ENCODE peak calls at places on chromosome 16, in six cellular contexts. S, Y, B, C, D and A are unnamed samples. For H3K4me1, the result is how much of the 10 kb centered on the place peaks cover.

GRCh38 chr16:66189951-66190350 is 176.5 kb upstream of the CDH5 start:
- DNase-seq in S (no peak), Y (no peak), B (peak), C (peak), D (no peak), A (no peak)

GRCh38 chr16:50567651-50568050 is 19.5 kb downstream of the NKD1 start:
- DNase-seq in S (no peak), Y (no peak), B (no peak), C (no peak), D (no peak), A (no peak)

GRCh38 chr16:2333772-2334379 is 6.7 kb downstream of the ABCA3 start:
- DNase-seq in S (no peak), Y (no peak), B (no peak), C (peak), D (peak), A (no peak)

GRCh38 chr16:74888227-74888862 is 96.6 kb downstream of the WDR59 start:
- DNase-seq in S (no peak), Y (no peak), B (no peak), C (no peak), D (no peak), A (no peak)

GRCh38 chr16:4370570-4371480 is 823 bp upstream of the VASN start:
- DNase-seq in S (no peak), Y (no peak), B (peak), C (peak), D (no peak), A (no peak)

GRCh38 chr16:35234679-35235078 is 1775.3 kb downstream of the TP53TG3F start:
- DNase-seq in S (no peak), Y (no peak), B (no peak), C (no peak), D (no peak), A (no peak)

GRCh38 chr16:17827313-17827712 is 356.6 kb upstream of the XYLT1 start:
- DNase-seq in S (no peak), Y (no peak), B (peak), C (no peak), D (no peak), A (no peak)

GRCh38 chr16:17330019-17330570 is 140.7 kb downstream of the XYLT1 start:
- DNase-seq in S (no peak), Y (no peak), B (no peak), C (no peak), D (no peak), A (no peak)

GRCh38 chr16:11679250-11679649 is 11.0 kb downstream of the SNN start:
- DNase-seq in S (no peak), Y (no peak), B (no peak), C (no peak), D (no peak), A (no peak)

GRCh38 chr16:80923356-80923755 is 83.3 kb downstream of the CMC2 start:
- DNase-seq in S (no peak), Y (no peak), B (no peak), C (no peak), D (no peak), A (no peak)

GRCh38 chr16:48347980-48348379 is 37.2 kb downstream of the SIAH1 start:
- DNase-seq in S (no peak), Y (no peak), B (no peak), C (no peak), D (no peak), A (no peak)

GRCh38 chr16:12235110-12235509 is 258.6 kb downstream of the SNX29 start:
- DNase-seq in S (no peak), Y (no peak), B (no peak), C (no peak), D (no peak), A (no peak)

GRCh38 chr16:74497761-74498160 is 76.5 kb upstream of the CLEC18B start:
- DNase-seq in S (no peak), Y (no peak), B (no peak), C (no peak), D (no peak), A (no peak)

GRCh38 chr16:87602821-87603683 is 744 bp downstream of the JPH3 start:
- DNase-seq in S (no peak), Y (no peak), B (no peak), C (no peak), D (peak), A (peak)

GRCh38 chr16:23064642-23065041 is 84.6 kb downstream of the USP31 start:
- DNase-seq in S (no peak), Y (no peak), B (no peak), C (no peak), D (no peak), A (no peak)

GRCh38 chr16:65069766-65070165 is 52.1 kb downstream of the CDH11 start:
- DNase-seq in S (no peak), Y (no peak), B (peak), C (peak), D (no peak), A (no peak)

GRCh38 chr16:67551972-67552371 is 10.4 kb upstream of the CTCF start:
- DNase-seq in S (no peak), Y (no peak), B (no peak), C (no peak), D (no peak), A (no peak)

GRCh38 chr16:81567987-81568748 is 123.6 kb downstream of the CMIP start:
- DNase-seq in S (no peak), Y (no peak), B (peak), C (peak), D (no peak), A (no peak)

GRCh38 chr16:88771294-88771772 is 13.7 kb downstream of the PIEZO1 start:
- DNase-seq in S (no peak), Y (no peak), B (no peak), C (no peak), D (no peak), A (no peak)

GRCh38 chr16:88768041-88768876 is 16.8 kb downstream of the PIEZO1 start:
- DNase-seq in S (no peak), Y (no peak), B (peak), C (peak), D (no peak), A (no peak)

GRCh38 chr16:88767546-88767945 is 17.5 kb downstream of the PIEZO1 start:
- DNase-seq in S (no peak), Y (no peak), B (no peak), C (no peak), D (no peak), A (no peak)

GRCh38 chr16:88770459-88771293 is 14.3 kb downstream of the PIEZO1 start:
- DNase-seq in S (peak), Y (peak), B (peak), C (peak), D (peak), A (peak)

DNA sequence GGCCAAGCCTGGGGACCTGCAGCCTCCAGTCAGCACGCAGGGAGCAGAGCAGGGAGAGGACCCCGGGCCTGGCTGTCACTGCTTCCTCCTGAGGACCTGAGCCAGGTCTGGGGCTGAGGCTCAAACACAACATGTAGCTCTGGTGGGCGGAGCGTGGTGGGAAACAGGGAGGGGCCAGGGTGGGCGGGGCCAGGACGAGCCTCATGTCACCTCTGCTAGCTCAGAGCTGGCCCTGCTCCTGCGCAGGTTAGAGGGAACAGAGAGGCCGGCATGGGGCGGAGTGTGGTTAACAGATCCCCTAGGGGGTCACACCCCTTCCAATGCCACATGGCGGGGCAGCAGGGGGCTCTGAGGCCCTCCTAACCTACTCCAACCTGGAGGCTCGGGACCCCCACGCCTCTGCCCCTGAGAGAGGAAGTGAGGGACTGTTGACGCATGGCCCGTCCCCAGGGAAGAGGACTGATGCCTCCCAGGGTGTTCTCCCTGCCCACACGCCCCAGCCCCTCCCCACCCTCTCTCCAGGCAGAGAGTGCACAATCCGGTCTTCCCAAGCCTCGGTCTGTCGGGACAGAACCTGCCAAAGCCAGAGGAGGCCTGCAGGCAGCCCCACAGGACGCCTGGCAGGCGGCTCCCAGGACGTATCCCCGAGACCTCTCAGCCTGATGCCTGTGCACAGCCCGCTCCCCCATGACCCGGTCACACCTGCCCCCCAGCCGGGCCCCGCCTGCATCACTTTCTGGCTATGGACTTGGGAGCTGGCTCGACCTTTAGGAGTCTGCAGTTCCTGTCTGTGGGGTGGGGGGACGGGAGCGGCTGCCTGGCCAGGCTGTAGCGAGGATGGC is 15.2 kb downstream of the PIEZO1 start:
- DNase-seq in S (peak), Y (peak), B (no peak), C (peak), D (peak), A (peak)
- H3K4me1 ChIP-seq in S (under half), Y (under half), B (half or more), C (half or more), D (under half), A (under half)

DNA sequence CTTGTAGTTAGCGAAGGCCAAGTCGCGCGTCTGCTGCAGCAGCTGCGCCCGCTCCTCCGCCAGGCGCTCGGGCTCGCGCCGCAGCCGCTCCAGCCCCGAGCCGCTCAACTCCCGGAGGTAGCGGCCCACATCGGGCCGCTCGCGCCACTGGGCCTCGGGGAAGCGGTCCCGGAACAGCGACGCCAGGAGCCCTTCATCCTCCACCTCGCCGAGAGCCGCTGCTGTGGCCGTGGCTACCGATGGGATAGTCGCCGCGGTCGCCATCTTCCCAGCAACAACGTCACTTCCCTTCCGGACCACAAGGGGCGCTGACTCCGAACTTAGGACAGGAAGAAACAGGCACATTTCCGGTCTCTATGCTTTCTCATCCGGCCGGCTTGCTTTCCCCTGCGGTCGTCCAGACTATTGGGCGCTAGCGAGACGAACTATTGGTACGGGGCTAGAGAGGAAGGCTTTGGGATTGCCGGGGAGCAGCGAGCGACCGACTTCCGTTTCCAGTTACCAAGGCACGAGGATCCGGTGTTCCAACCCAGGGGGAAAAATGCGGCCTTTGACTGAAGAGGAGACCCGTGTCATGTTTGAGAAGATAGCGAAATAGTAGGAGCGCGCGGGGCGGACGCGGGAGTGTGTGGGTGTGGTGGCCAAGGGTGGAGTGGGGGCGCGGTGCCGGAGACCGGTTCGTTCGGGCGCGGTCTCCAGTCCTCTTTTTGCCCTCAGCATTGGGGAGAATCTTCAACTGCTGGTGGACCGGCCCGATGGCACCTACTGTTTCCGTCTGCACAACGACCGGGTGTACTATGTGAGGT is at the start of the genes COG8 and NIP7:
- DNase-seq in S (peak), Y (peak), B (peak), C (peak), D (peak), A (peak)
- H2AK5ac ChIP-seq in S (no peak), Y (no peak), B (peak), C (peak), D (peak), A (peak)

GRCh38 chr16:8023326-8023725 is 567.0 kb downstream of the TMEM114 start:
- DNase-seq in S (no peak), Y (no peak), B (no peak), C (no peak), D (no peak), A (no peak)

GRCh38 chr16:8032406-8032805 is 557.9 kb downstream of the TMEM114 start:
- DNase-seq in S (no peak), Y (no peak), B (no peak), C (no peak), D (no peak), A (no peak)

GRCh38 chr16:8026450-8026849 is 563.9 kb downstream of the TMEM114 start:
- DNase-seq in S (peak), Y (no peak), B (no peak), C (no peak), D (peak), A (peak)
- H2BK15ac ChIP-seq in S (no peak), Y (no peak), B (no peak), C (no peak), D (no peak), A (no peak)

GRCh38 chr16:19135201-19135838 is 21.6 kb downstream of the ITPRIPL2 start:
- DNase-seq in S (no peak), Y (no peak), B (no peak), C (no peak), D (peak), A (no peak)
- H3K4me1 ChIP-seq in S (under half), Y (under half), B (under half), C (under half), D (under half), A (under half)

DNA sequence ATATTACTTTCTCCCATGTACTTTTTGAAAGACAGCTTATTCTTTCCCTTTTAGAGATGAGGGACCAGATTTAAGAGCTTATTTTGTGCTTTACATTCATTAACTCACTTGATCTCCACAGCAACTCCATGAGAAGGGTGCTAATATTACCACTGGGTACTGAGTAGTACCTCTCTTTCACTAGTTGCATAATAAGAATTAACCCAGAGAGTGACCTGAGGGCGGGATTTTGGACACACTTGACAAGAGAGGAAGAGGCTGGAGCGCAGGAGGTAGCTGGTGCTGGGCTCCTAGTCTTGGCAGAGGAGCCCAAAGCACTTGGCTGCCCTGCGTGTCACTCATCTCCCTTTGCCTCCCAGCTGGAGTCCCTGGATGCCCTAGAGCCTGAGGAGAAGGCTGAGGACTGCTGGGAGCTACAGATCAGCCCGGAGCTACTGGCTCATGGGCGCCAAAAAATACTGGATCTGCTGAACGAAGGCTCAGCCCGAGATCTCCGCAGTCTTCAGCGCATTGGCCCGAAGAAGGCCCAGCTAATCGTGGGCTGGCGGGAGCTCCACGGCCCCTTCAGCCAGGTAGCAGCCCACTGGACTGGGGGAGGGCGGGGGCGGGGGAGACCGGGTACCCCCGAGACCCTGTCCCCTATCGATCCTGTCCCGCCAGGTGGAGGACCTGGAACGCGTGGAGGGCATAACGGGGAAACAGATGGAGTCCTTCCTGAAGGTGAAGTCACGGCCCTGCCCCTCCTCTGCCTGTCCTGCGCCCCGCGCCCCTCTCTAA is 1.7 kb upstream of the MAZ start:
- DNase-seq in S (no peak), Y (no peak), B (no peak), C (peak), D (peak), A (no peak)
- H2AK5ac ChIP-seq in S (no peak), Y (peak), B (peak), C (peak), D (peak), A (peak)

GRCh38 chr16:86089986-86090385 is 191.0 kb downstream of the IRF8 start:
- DNase-seq in S (no peak), Y (no peak), B (no peak), C (no peak), D (no peak), A (no peak)
- H2BK15ac ChIP-seq in S (no peak), Y (no peak), B (no peak), C (no peak), D (no peak), A (no peak)

DNA sequence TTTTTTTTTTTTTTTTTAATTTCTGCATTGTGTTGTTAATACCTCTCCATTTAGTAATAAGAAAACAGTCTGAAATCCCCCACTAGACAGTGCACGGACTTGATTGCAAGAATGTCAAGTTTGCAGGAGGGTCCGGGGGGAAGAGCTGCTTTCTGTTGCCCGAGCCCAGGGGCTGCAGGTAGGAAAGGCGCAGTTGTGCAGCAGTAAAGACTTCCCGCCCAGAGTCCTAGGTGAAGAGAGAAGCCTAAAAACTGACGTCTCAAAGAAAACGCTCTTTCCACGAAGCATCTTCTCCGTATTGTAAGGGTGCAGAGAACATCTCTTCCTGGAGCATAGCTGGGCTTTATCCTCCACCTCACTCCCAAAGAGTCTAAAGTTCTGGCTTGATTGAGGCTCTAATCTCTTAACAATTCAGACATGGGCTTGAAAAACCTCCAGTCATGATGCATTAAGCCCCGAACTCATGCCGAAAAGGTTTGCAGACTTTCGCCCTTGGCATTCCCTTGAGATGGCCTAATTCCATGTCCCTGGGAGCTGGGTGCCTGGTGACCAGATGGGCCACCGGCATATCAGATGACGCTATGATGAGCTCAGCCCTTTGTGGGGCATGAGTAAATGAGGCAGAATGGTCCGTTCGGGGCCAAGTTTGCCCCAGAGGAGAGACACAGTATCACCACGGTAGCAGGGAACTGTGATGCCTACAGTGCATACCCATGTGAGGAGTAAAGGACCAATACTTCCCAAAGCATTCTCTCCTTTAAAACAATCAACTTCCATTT is 436.2 kb upstream of the ZFHX3 start:
- DNase-seq in S (peak), Y (no peak), B (no peak), C (no peak), D (peak), A (no peak)
- H3K4me1 ChIP-seq in S (under half), Y (under half), B (under half), C (under half), D (under half), A (under half)

DNA sequence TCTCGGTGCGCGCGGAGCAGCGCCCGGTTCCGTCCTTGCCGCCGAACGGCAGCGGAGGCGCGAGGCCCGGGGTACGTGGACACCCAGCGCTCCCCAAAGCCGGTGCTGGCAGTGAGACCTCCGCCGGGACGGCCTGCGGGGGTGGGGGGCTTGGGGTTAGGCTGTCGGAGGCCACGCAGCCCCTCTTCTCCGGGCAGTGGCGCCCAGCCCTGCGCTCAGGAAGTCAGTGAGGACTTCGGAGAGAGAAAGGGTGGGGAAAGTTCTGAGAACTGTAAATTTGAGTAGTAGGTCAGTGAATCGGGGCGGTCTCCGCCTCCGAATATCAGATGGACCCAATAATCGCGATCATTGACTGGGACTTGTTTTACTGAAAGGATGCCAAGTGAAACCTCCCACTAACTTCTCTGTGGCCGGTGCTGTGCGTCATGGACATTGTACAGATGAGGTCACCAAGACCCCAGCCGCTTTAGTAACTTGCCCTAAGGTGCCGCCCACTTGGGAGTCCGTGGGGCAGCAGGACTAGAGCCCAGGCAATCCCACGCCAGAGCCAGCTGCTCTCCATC is 468 bp downstream of the IL4R start:
- DNase-seq in S (no peak), Y (no peak), B (peak), C (peak), D (peak), A (no peak)
- H2AK5ac ChIP-seq in S (no peak), Y (no peak), B (peak), C (peak), D (no peak), A (no peak)

DNA sequence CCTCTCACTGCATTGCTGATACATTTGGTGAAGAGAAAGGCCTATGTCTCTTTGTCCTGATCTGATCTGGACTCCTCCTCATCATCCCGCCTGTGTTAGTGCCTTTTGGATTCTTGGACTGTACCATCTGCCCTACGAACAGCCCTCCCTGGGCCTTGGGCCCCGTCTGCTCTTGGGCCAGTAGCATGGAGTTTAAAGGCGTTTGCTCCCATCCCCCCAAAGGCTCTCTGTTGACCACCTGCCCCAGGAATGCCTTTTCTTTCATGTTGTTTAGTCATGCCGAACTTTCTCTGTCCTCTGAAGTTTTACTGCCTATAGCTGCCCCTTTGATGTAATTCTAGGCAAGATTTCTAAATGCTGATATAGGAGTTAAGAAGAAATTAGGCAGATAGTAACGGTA is 30.9 kb upstream of the MEAK7 start:
- DNase-seq in S (no peak), Y (no peak), B (no peak), C (no peak), D (peak), A (no peak)
- H2BK15ac ChIP-seq in S (no peak), Y (peak), B (peak), C (no peak), D (no peak), A (no peak)